ENCODE peak calls at places on chromosomes 5 and 9, in nine cellular contexts. B, T, Q, R, X, P, U, M and C are unnamed samples.
A peak's percentile ranks its signal among the peaks of the same experiment; 100 is the strongest.

GRCh38 chr9:134993416-134993815 is 75.7 kb upstream of the FCN1 start:
- DNase-seq in B (no peak), T (no peak), Q (no peak), R (peak; percentile 24), X (no peak), P (no peak), U (no peak), M (no peak), C (no peak)

GRCh38 chr9:124264812-124265211 is 7.1 kb downstream of the NEK6 start:
- DNase-seq in B (no peak), T (peak; percentile 68), Q (no peak), R (no peak), X (peak; percentile 55), P (no peak), U (no peak), M (no peak), C (peak; percentile 73)

GRCh38 chr5:154278172-154278571 is 87.6 kb downstream of the GALNT10 start:
- DNase-seq in B (no peak), T (no peak), Q (no peak), R (no peak), X (peak; percentile 69), P (no peak), U (peak; percentile 55), M (no peak), C (peak; percentile 27)

GRCh38 chr9:88950341-88951141 is 40.7 kb upstream of the S1PR3 start:
- DNase-seq in B (no peak), T (peak; percentile 40), Q (no peak), R (no peak), X (peak; percentile 87), P (no peak), U (peak; percentile 84), M (no peak), C (peak; percentile 53)

GRCh38 chr5:72598461-72599433 is 91.5 kb upstream of the ZNF366 start:
- DNase-seq in B (no peak), T (peak; percentile 4), Q (no peak), R (no peak), X (peak; percentile 89), P (no peak), U (peak; percentile 20), M (no peak), C (peak; percentile 56)

GRCh38 chr9:93209097-93209496 is 25.2 kb downstream of the WNK2 start:
- DNase-seq in B (no peak), T (no peak), Q (no peak), R (no peak), X (no peak), P (no peak), U (no peak), M (no peak), C (no peak)

GRCh38 chr5:43677241-43677640 is 74.3 kb downstream of the NNT start:
- DNase-seq in B (no peak), T (no peak), Q (no peak), R (no peak), X (no peak), P (no peak), U (no peak), M (no peak), C (no peak)

GRCh38 chr5:54942064-54942778 is 43.2 kb downstream of the ESM1 start:
- DNase-seq in B (peak; percentile 14), T (no peak), Q (no peak), R (no peak), X (no peak), P (no peak), U (no peak), M (no peak), C (no peak)

GRCh38 chr5:35464757-35465156 is 152.9 kb upstream of the SPEF2 start:
- DNase-seq in B (no peak), T (no peak), Q (no peak), R (no peak), X (no peak), P (no peak), U (no peak), M (no peak), C (no peak)

GRCh38 chr9:17481565-17481964 is 97.3 kb upstream of the SH3GL2 start:
- DNase-seq in B (no peak), T (no peak), Q (no peak), R (no peak), X (no peak), P (no peak), U (no peak), M (no peak), C (no peak)

GRCh38 chr5:33725846-33726245 is 165.9 kb downstream of the ADAMTS12 start:
- DNase-seq in B (peak; percentile 20), T (no peak), Q (no peak), R (no peak), X (peak; percentile 68), P (no peak), U (no peak), M (no peak), C (peak; percentile 24)

GRCh38 chr5:163384669-163385068 is 52.7 kb upstream of the CCNG1 start:
- DNase-seq in B (no peak), T (no peak), Q (no peak), R (no peak), X (no peak), P (no peak), U (no peak), M (no peak), C (no peak)

GRCh38 chr5:28574616-28575015 is 1536.2 kb upstream of the CDH9 start:
- DNase-seq in B (no peak), T (no peak), Q (no peak), R (no peak), X (no peak), P (no peak), U (no peak), M (no peak), C (no peak)

GRCh38 chr5:132594170-132594569 is 37.4 kb downstream of the RAD50 start:
- DNase-seq in B (no peak), T (no peak), Q (no peak), R (no peak), X (no peak), P (no peak), U (no peak), M (no peak), C (no peak)

GRCh38 chr9:36903541-36904435 is 130.3 kb downstream of the PAX5 start:
- DNase-seq in B (peak; percentile 61), T (peak; percentile 84), Q (no peak), R (no peak), X (peak; percentile 92), P (no peak), U (peak; percentile 22), M (no peak), C (peak; percentile 85)